ENCODE peak calls at places on chromosomes 3 and 15, in six cellular contexts. P is posterior vena cava, E is DMS153, Z is HEK293T, Q is amniotic stem cell, O is sciatic nerve. A is an unnamed sample.
A peak's percentile ranks its signal among the peaks of the same experiment; 100 is the strongest.

GRCh38 chr3:36653095-36653494 is 111.3 kb downstream of the DCLK3 start:
- DNase-seq in Q (no peak), E (no peak), Z (no peak), P (no peak), O (no peak), A (peak; percentile 23)

GRCh38 chr3:72661115-72661457 is 187.2 kb downstream of the SHQ1 start:
- DNase-seq in Q (peak; percentile 77), E (peak; percentile 55), O (no peak), Z (no peak), P (no peak), A (peak; percentile 52)

GRCh38 chr3:184611606-184612304 is 50.2 kb downstream of the EPHB3 start:
- DNase-seq in O (no peak), E (no peak), Z (no peak), Q (no peak), P (peak; percentile 86), A (no peak)

GRCh38 chr3:14900881-14901873 is 46.2 kb upstream of the NR2C2 start:
- DNase-seq in Z (no peak), Q (no peak), O (no peak), P (no peak), E (no peak), A (no peak)

GRCh38 chr15:71302861-71303410 is 187.7 kb downstream of the THSD4 start:
- DNase-seq in P (no peak), E (no peak), O (no peak), Z (no peak), Q (no peak), A (no peak)

GRCh38 chr3:52302426-52303185 is 13.5 kb upstream of the DNAH1 start:
- DNase-seq in Q (no peak), O (no peak), Z (no peak), P (no peak), E (no peak), A (no peak)

GRCh38 chr15:79778378-79778990 is 118.3 kb downstream of the MTHFS start:
- DNase-seq in Q (no peak), P (no peak), Z (no peak), O (no peak), E (no peak), A (no peak)

GRCh38 chr3:46114324-46114988 is 87.2 kb upstream of the XCR1 start:
- DNase-seq in Q (peak; percentile 8), Z (no peak), E (no peak), O (no peak), P (no peak), A (no peak)

GRCh38 chr3:60756231-60756630 is 495.0 kb downstream of the FHIT start:
- DNase-seq in Q (no peak), P (no peak), O (no peak), Z (no peak), E (no peak), A (no peak)

GRCh38 chr3:64740232-64740631 is 52.4 kb upstream of the ADAMTS9 start:
- DNase-seq in P (no peak), Z (no peak), O (no peak), E (no peak), Q (no peak), A (no peak)

GRCh38 chr3:32296251-32297204 is 58.0 kb downstream of the CMTM8 start:
- DNase-seq in Q (no peak), O (peak; percentile 73), Z (peak; percentile 86), P (peak; percentile 83), E (no peak), A (no peak)

GRCh38 chr3:53729130-53729529 is 117.1 kb downstream of the CHDH start:
- DNase-seq in O (no peak), Q (no peak), Z (no peak), E (no peak), P (no peak), A (no peak)

GRCh38 chr3:71425491-71426071 is 157.9 kb downstream of the FOXP1 start:
- DNase-seq in Z (no peak), Q (no peak), E (no peak), P (no peak), O (no peak), A (no peak)

GRCh38 chr3:96319176-96319575 is 495.2 kb upstream of the EPHA6 start:
- DNase-seq in P (no peak), O (no peak), Z (no peak), E (no peak), Q (no peak), A (no peak)